ENCODE peak calls at places on chromosomes 12 and 14, in six cellular contexts. I is keratinocyte; K is left ventricle myocardium inferior; Y is neural progenitor cell; N is CD8-positive, alpha-beta T cell; D is GM23338. F is an unnamed sample. For H3K36me3, the result is how much of the 10 kb centered on the place peaks cover.

GRCh38 chr14:41830679-41831078 is 224.0 kb downstream of the LRFN5 start:
- DNase-seq in I (no peak), K (no peak), Y (no peak), N (no peak), D (peak), F (no peak)

GRCh38 chr14:22225526-22226133 is 363.4 kb downstream of the DAD1 start:
- DNase-seq in I (no peak), K (no peak), Y (no peak), N (no peak), D (no peak), F (no peak)

GRCh38 chr14:50631408-50631821 is 36.7 kb downstream of the SAV1 start:
- DNase-seq in I (no peak), K (no peak), Y (no peak), N (no peak), D (no peak), F (no peak)

GRCh38 chr12:58087428-58088117 is 146.2 kb downstream of the ATP23 start:
- DNase-seq in I (no peak), K (no peak), Y (peak), N (no peak), D (peak), F (no peak)

GRCh38 chr12:52246720-52247621 is 13.9 kb downstream of the KRT7 start:
- DNase-seq in I (no peak), K (no peak), Y (no peak), N (no peak), D (peak), F (no peak)

GRCh38 chr12:570237-570925 is 92.9 kb downstream of the NINJ2 start:
- DNase-seq in I (no peak), K (peak), Y (peak), N (no peak), D (peak), F (no peak)

GRCh38 chr12:117087808-117088207 is 11.4 kb downstream of the TESC start:
- DNase-seq in I (no peak), K (no peak), Y (no peak), N (no peak), D (no peak), F (no peak)

GRCh38 chr14:90274808-90275454 is 18.6 kb downstream of the PSMC1 start:
- DNase-seq in I (no peak), K (no peak), Y (no peak), N (no peak), D (no peak), F (no peak)

GRCh38 chr12:20434993-20435392 is 66.7 kb downstream of the PDE3A start:
- DNase-seq in I (no peak), K (no peak), Y (no peak), N (no peak), D (no peak), F (no peak)

GRCh38 chr12:122133192-122133950 is 40.6 kb downstream of the IL31 start:
- DNase-seq in I (no peak), K (no peak), Y (no peak), N (no peak), D (peak), F (no peak)

GRCh38 chr12:48017496-48017895 is 13.2 kb upstream of the COL2A1 start:
- DNase-seq in I (no peak), K (no peak), Y (peak), N (no peak), D (no peak), F (no peak)

GRCh38 chr12:4579305-4580097 is 17.5 kb downstream of the DYRK4 start:
- DNase-seq in I (no peak), K (no peak), Y (peak), N (no peak), D (peak), F (no peak)

GRCh38 chr14:101181717-101182313 is 278.3 kb upstream of the RTL1 start:
- DNase-seq in I (no peak), K (no peak), Y (no peak), N (no peak), D (no peak), F (no peak)

GRCh38 chr12:29725587-29726320 is 58.0 kb downstream of the TMTC1 start:
- DNase-seq in I (no peak), K (peak), Y (no peak), N (no peak), D (no peak), F (no peak)

GRCh38 chr14:86938356-86938755 is 1054.6 kb downstream of the GALC start:
- DNase-seq in I (no peak), K (no peak), Y (no peak), N (no peak), D (no peak), F (no peak)

GRCh38 chr14:26531894-26532293 is 65.9 kb downstream of the NOVA1 start:
- DNase-seq in I (no peak), K (no peak), Y (no peak), N (no peak), D (peak), F (no peak)

GRCh38 chr12:55019784-55020183 is at the start of gene NEUROD4:
- DNase-seq in I (no peak), K (peak), Y (peak), N (no peak), D (peak), F (no peak)

GRCh38 chr14:101223147-101223546 is 319.6 kb upstream of the RTL1 start:
- DNase-seq in I (no peak), K (no peak), Y (peak), N (no peak), D (peak), F (no peak)

GRCh38 chr14:33127531-33127930 is 188.9 kb downstream of the NPAS3 start:
- DNase-seq in I (no peak), K (no peak), Y (no peak), N (no peak), D (no peak), F (no peak)

GRCh38 chr14:90368946-90369721 is 27.7 kb upstream of the CALM1 start:
- DNase-seq in I (no peak), K (no peak), Y (no peak), N (no peak), D (no peak), F (no peak)

GRCh38 chr12:109525279-109525585 is 47.8 kb downstream of the UBE3B start:
- DNase-seq in I (no peak), K (no peak), Y (no peak), N (no peak), D (no peak), F (no peak)
- H3K36me3 ChIP-seq in I (under half), K (half or more), Y (under half), N (under half), D (under half), F (under half)

DNA sequence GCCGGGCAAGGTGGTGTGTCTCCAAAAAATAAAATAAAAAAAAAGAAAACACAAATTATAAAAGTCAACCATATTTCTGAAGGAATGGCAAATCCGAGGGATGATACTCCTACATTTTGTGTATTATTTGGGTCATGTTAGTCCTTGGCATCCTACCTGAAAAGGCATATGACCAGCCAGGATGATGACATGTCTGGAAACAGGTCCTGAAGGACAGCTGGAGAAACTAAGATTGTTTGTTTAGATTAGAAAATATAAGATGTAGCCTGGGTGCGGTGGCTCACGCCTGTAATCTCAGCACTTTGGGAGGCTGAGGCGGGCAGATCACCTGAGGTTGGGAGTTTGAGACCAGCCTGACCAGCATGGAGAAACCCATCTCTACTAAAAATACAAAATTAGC is 47.6 kb upstream of the FOXJ2 start:
- DNase-seq in I (no peak), K (no peak), Y (no peak), N (no peak), D (no peak), F (no peak)
- TF ChIP-seq CTCF in I (no peak), K (no peak), Y (no peak), N (no peak), D (no peak), F (no peak)

DNA sequence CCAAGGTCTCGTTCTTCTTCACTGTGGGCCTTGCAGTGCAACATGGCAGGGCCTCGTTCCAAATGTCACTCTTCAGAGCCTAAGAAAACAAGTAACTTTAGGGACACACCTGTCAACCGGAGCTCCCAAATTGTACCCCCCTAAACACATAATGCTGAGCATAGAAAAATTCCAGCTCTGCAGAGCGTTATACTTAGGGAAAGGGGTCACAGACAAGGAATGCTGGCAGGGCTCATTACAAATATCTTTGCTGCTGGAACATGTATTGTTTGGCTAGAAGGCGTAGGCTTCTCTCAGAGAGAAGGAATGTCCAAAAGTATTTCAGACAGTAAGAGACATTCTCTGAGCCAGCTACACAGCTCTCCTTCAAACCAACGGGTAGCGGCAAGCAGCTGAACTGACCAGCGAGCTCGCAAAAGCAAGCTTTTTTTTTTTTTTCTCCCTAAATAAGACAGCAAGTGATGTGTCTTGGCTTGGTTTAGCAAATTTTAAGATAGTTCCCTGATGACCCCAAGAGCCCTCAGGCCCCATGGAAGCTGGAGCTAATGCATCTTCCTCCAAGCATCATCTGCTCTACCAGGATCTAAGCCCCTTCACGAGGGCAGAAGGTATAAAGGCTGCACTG is 24.5 kb downstream of the SSH1 start:
- DNase-seq in I (no peak), K (peak), Y (no peak), N (no peak), D (no peak), F (peak)
- H3K36me3 ChIP-seq in I (half or more), K (under half), Y (under half), N (under half), D (under half), F (under half)

GRCh38 chr12:93712204-93712603 is 35.0 kb downstream of the CRADD start:
- DNase-seq in I (no peak), K (no peak), Y (no peak), N (no peak), D (no peak), F (no peak)

GRCh38 chr12:93709386-93709785 is 32.2 kb downstream of the CRADD start:
- DNase-seq in I (no peak), K (no peak), Y (no peak), N (no peak), D (no peak), F (no peak)

GRCh38 chr12:93707836-93708235 is 30.7 kb downstream of the CRADD start:
- DNase-seq in I (no peak), K (no peak), Y (no peak), N (no peak), D (no peak), F (no peak)

GRCh38 chr12:93713060-93713459 is 35.9 kb downstream of the CRADD start:
- DNase-seq in I (no peak), K (no peak), Y (no peak), N (no peak), D (no peak), F (no peak)

GRCh38 chr12:93710574-93710926 is 33.4 kb downstream of the CRADD start:
- DNase-seq in I (no peak), K (no peak), Y (no peak), N (no peak), D (no peak), F (no peak)
- TF ChIP-seq CTCF in I (no peak), K (no peak), Y (no peak), N (no peak), D (no peak), F (no peak)

GRCh38 chr12:64731683-64732082 is 27.5 kb downstream of the GNS start:
- DNase-seq in I (no peak), K (no peak), Y (no peak), N (no peak), D (no peak), F (no peak)
- H3K36me3 ChIP-seq in I (under half), K (half or more), Y (under half), N (under half), D (under half), F (under half)

DNA sequence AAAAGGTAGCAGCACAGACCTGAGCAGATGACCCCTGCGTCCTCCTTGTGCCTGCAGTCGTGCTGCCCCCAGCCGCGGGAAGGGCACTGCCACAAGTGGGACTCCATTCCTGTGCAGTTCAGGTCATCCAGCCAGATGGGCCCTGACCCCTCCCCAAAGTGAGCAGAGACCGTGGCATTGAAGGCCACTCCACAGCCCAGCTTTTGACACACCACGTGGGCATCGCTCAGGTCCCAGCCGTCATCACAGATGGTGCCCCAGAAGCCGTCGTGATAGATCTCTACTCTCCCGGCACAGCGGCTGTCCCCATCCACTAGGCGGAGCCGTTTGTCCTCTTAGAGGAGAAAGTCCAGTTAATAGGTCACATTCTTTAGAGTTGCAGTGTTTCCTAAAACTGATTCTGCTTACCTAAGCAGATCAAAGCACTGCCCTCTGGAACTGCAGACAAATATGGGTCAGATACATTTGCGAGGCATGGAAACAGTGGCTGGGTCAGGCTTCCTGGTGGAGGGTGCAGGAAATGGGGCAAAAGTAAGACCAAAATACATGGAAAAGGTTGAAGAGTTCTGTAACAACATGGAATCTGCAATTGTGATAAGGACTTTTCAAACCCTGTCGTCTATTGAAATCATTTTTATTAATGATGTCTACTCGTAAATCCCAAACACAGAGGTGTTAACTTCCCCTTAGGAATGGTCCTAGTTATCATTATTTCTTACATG is 69.4 kb downstream of the CD163L1 start:
- DNase-seq in I (no peak), K (peak), Y (peak), N (no peak), D (peak), F (no peak)
- TF ChIP-seq CTCF in I (peak), K (peak), Y (peak), N (no peak), D (peak), F (peak)

GRCh38 chr12:95836630-95837239 is 22.0 kb upstream of the SNRPF start:
- DNase-seq in I (no peak), K (no peak), Y (no peak), N (no peak), D (no peak), F (no peak)
- H3K36me3 ChIP-seq in I (under half), K (under half), Y (under half), N (under half), D (under half), F (under half)